ENCODE peak calls at places on chromosomes 3 and 15, in six cellular contexts. O is activated gamma-delta T cell treated with Interleukin-2 at 50 U/mL for 16 hours, R is DMS153, B is posterior cingulate gyrus, N is astrocyte of the spinal cord, C is GM23338. X is an unnamed sample.
A peak's percentile ranks its signal among the peaks of the same experiment; 100 is the strongest.

GRCh38 chr15:59722032-59722431 is 32.9 kb upstream of the BNIP2 start:
- DNase-seq in O (no peak), C (no peak), B (no peak), R (no peak), N (no peak), X (no peak)

GRCh38 chr15:84946772-84947489 is 34.7 kb upstream of the PDE8A start:
- DNase-seq in B (no peak), R (no peak), N (no peak), O (no peak), C (no peak), X (no peak)

GRCh38 chr3:55662683-55663082 is 175.6 kb upstream of the WNT5A start:
- DNase-seq in B (no peak), R (no peak), O (no peak), N (peak; percentile 55), C (no peak), X (no peak)

GRCh38 chr15:70461992-70462391 is 301.4 kb downstream of the UACA start:
- DNase-seq in R (no peak), C (no peak), O (no peak), B (no peak), N (no peak), X (no peak)

GRCh38 chr3:38138347-38139190 is at the start of gene MYD88:
- DNase-seq in B (peak; percentile 50), O (peak; percentile 85), C (peak; percentile 82), R (no peak), N (peak; percentile 69), X (peak; percentile 33)

GRCh38 chr15:29379647-29380046 is 110.0 kb upstream of the NSMCE3 start:
- DNase-seq in B (no peak), R (no peak), C (no peak), N (no peak), O (no peak), X (no peak)

GRCh38 chr3:186587183-186587582 is 16.7 kb downstream of the DNAJB11 start:
- DNase-seq in N (no peak), C (no peak), R (no peak), O (no peak), B (no peak), X (no peak)

GRCh38 chr3:56801151-56801596 is 575 bp downstream of the ARHGEF3 start:
- DNase-seq in R (no peak), O (peak; percentile 23), B (no peak), C (no peak), N (no peak), X (no peak)

GRCh38 chr15:26983822-26984221 is 12.8 kb downstream of the GABRG3 start:
- DNase-seq in N (no peak), B (no peak), O (no peak), C (peak; percentile 59), R (no peak), X (no peak)

GRCh38 chr15:74386496-74387140 is 19.2 kb upstream of the CYP11A1 start:
- DNase-seq in O (no peak), N (no peak), R (no peak), C (no peak), B (no peak), X (no peak)

GRCh38 chr3:44955917-44956316 is 20.1 kb downstream of the ZDHHC3 start:
- DNase-seq in O (no peak), N (no peak), R (no peak), C (no peak), B (no peak), X (no peak)

GRCh38 chr3:45528429-45528828 is 66.1 kb upstream of the LIMD1 start:
- DNase-seq in N (no peak), B (no peak), O (no peak), C (no peak), R (no peak), X (no peak)

GRCh38 chr3:141426404-141427034 is 58.2 kb downstream of the ZBTB38 start:
- DNase-seq in N (peak; percentile 64), B (peak; percentile 70), C (peak; percentile 52), R (peak; percentile 21), O (no peak), X (no peak)

GRCh38 chr3:159855599-159856495 is 132.8 kb upstream of the IL12A start:
- DNase-seq in R (no peak), B (no peak), O (no peak), N (no peak), C (no peak), X (no peak)

X was measured in amygdala.